ENCODE peak calls at places on chromosomes 5 and 9, in seven cellular contexts. N is K562; H is mammary epithelial cell; S is esophagus squamous epithelium; I is foreskin keratinocyte; Z is kidney; Y is CD4-positive, alpha-beta T cell. O is an unnamed sample.

GRCh38 chr9:36665921-36666429 is 93.3 kb downstream of the MELK start:
- DNase-seq in N (no peak), H (no peak), S (no peak), I (no peak), Z (no peak), Y (no peak), O (no peak)

GRCh38 chr9:72925126-72925810 is 27.6 kb downstream of the ALDH1A1 start:
- DNase-seq in N (no peak), H (peak), S (no peak), I (no peak), Z (no peak), Y (no peak), O (no peak)

GRCh38 chr9:79617395-79617794 is 45.6 kb downstream of the TLE4 start:
- DNase-seq in N (no peak), H (peak), S (no peak), I (no peak), Z (no peak), Y (no peak), O (no peak)

GRCh38 chr5:145130996-145131395 is 704.1 kb downstream of the PRELID2 start:
- DNase-seq in N (no peak), H (no peak), S (no peak), I (no peak), Z (no peak), Y (no peak), O (no peak)

GRCh38 chr5:93582677-93583524 is at the start of gene NR2F1:
- DNase-seq in N (peak), H (peak), S (no peak), I (no peak), Z (peak), Y (no peak), O (no peak)

GRCh38 chr5:11072556-11072955 is 311.5 kb upstream of the DAP start:
- DNase-seq in N (no peak), H (no peak), S (no peak), I (no peak), Z (no peak), Y (no peak), O (peak)

GRCh38 chr5:40904205-40904993 is 4.9 kb upstream of the C7 start:
- DNase-seq in N (peak), H (peak), S (no peak), I (peak), Z (no peak), Y (no peak), O (no peak)

GRCh38 chr5:61559722-61560121 is 227.7 kb downstream of the ZSWIM6 start:
- DNase-seq in N (no peak), H (no peak), S (no peak), I (no peak), Z (no peak), Y (no peak), O (no peak)

GRCh38 chr5:172904643-172905345 is 54.4 kb upstream of the RPL26L1 start:
- DNase-seq in N (no peak), H (peak), S (no peak), I (peak), Z (peak), Y (no peak), O (no peak)

GRCh38 chr9:112029921-112030444 is 133.4 kb downstream of the UGCG start:
- DNase-seq in N (no peak), H (peak), S (no peak), I (peak), Z (no peak), Y (no peak), O (no peak)

GRCh38 chr5:38888023-38888422 is 42.2 kb downstream of the OSMR start:
- DNase-seq in N (no peak), H (no peak), S (no peak), I (no peak), Z (no peak), Y (no peak), O (no peak)

GRCh38 chr5:148343603-148344230 is 8.4 kb downstream of the SPINK9 start:
- DNase-seq in N (peak), H (no peak), S (no peak), I (no peak), Z (no peak), Y (no peak), O (no peak)

GRCh38 chr9:129258124-129258822 is 80.2 kb upstream of the IER5L start:
- DNase-seq in N (peak), H (peak), S (no peak), I (peak), Z (peak), Y (peak), O (peak)

GRCh38 chr9:630817-631216 is 210.7 kb upstream of the DMRT1 start:
- DNase-seq in N (no peak), H (peak), S (no peak), I (no peak), Z (no peak), Y (no peak), O (no peak)

GRCh38 chr9:114092336-114092735 is 6.8 kb downstream of the KIF12 start:
- DNase-seq in N (no peak), H (no peak), S (no peak), I (no peak), Z (peak), Y (no peak), O (no peak)

GRCh38 chr5:24363789-24364534 is 280.8 kb downstream of the CDH10 start:
- DNase-seq in N (no peak), H (no peak), S (no peak), I (peak), Z (no peak), Y (no peak), O (no peak)

GRCh38 chr5:132825165-132825823 is 5.2 kb downstream of the SHROOM1 start:
- DNase-seq in N (no peak), H (no peak), S (no peak), I (no peak), Z (no peak), Y (no peak), O (no peak)

GRCh38 chr9:130847306-130848217 is 12.5 kb downstream of the ABL1 start:
- DNase-seq in N (no peak), H (peak), S (no peak), I (peak), Z (peak), Y (no peak), O (no peak)

GRCh38 chr5:168370826-168371225 is 79.4 kb downstream of the WWC1 start:
- DNase-seq in N (no peak), H (no peak), S (no peak), I (no peak), Z (no peak), Y (no peak), O (no peak)

GRCh38 chr9:35423499-35423898 is 66.4 kb upstream of the RUSC2 start:
- DNase-seq in N (no peak), H (peak), S (no peak), I (peak), Z (no peak), Y (no peak), O (no peak)

GRCh38 chr5:35657877-35658276 is 40.2 kb downstream of the SPEF2 start:
- DNase-seq in N (no peak), H (no peak), S (no peak), I (no peak), Z (no peak), Y (no peak), O (no peak)

GRCh38 chr5:101424530-101425175 is 521.6 kb upstream of the ST8SIA4 start:
- DNase-seq in N (no peak), H (peak), S (no peak), I (peak), Z (no peak), Y (no peak), O (no peak)

GRCh38 chr9:137786511-137786920 is 91.1 kb upstream of the CACNA1B start:
- DNase-seq in N (no peak), H (no peak), S (no peak), I (no peak), Z (peak), Y (no peak), O (no peak)

GRCh38 chr5:157479612-157480510 is 19.8 kb downstream of the NIPAL4 start:
- DNase-seq in N (no peak), H (no peak), S (no peak), I (no peak), Z (no peak), Y (no peak), O (no peak)

GRCh38 chr5:110159202-110159601 is 469.5 kb downstream of the MAN2A1 start:
- DNase-seq in N (no peak), H (peak), S (no peak), I (peak), Z (no peak), Y (no peak), O (no peak)

DNA sequence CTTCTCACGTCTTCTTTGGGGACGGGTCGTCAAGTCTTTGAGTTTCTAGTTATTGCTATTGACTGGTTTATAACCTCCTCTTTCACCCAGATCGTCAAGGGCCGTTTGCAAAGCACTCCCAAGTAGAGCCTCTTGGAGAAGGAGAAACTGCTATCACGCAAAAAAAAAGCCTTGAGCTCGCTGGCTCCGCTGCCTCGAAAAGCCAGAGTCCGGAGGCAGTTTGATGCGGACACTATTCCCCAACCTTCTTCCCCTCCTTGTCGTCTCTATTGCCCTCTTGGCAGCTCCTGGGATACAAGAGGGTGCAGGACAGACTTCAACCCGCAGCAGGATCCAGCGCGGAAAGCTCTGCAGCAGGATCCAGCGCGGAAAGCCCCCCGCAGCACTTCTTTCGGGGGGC is 293 bp upstream of the PCDHAC1 start:
- DNase-seq in N (no peak), H (no peak), S (no peak), I (no peak), Z (no peak), Y (no peak), O (no peak)
- H3K27ac ChIP-seq in N (no peak), H (no peak), S (no peak), I (no peak), Z (no peak), Y (no peak), O (no peak)

GRCh38 chr5:56346044-56346710 is 113.0 kb upstream of the ANKRD55 start:
- DNase-seq in N (no peak), H (no peak), S (no peak), I (no peak), Z (no peak), Y (no peak), O (no peak)
- H3K27ac ChIP-seq in N (no peak), H (no peak), S (no peak), I (no peak), Z (no peak), Y (no peak), O (no peak)

DNA sequence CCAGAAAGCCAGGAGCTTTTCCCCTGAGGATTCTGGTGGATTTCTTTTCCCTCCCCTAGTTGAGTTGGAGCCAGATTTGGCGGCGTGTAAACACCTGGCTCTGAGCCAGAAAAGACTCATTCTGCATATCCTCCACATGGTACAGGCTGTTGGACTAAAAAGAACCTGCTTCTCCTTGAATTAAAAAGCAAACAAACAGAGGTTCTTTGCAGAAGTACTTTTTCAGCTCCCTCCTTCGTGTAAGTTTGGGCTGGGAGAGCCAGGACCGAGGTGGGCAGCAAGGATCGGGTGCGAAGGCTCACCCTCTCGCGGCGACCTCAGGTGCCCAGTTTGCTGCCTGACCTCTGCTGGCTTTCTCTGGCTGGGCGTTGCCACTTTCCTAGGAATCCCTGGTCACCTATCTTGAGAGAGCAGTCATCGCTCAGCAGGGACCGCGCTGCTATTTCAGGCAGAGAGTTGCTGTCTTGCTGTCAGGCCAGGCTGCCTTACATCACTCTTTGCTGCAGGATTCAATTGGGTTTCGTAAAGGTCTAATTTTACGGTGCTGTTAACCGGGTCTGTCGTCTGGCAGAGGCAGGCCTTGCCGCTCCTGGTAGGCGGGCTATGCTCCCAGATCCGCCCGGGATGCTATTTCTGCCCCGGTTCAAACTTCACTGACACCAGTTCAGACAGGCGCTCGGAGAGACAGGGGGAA is 3.2 kb downstream of the PAPPA start:
- DNase-seq in N (no peak), H (no peak), S (no peak), I (no peak), Z (peak), Y (no peak), O (no peak)
- H3K27ac ChIP-seq in N (no peak), H (no peak), S (peak), I (no peak), Z (peak), Y (no peak), O (no peak)

GRCh38 chr5:142939884-142940283 is 169.7 kb downstream of the ARHGAP26 start:
- DNase-seq in N (no peak), H (no peak), S (no peak), I (no peak), Z (no peak), Y (no peak), O (no peak)
- H3K27ac ChIP-seq in N (no peak), H (no peak), S (no peak), I (no peak), Z (no peak), Y (no peak), O (no peak)

DNA sequence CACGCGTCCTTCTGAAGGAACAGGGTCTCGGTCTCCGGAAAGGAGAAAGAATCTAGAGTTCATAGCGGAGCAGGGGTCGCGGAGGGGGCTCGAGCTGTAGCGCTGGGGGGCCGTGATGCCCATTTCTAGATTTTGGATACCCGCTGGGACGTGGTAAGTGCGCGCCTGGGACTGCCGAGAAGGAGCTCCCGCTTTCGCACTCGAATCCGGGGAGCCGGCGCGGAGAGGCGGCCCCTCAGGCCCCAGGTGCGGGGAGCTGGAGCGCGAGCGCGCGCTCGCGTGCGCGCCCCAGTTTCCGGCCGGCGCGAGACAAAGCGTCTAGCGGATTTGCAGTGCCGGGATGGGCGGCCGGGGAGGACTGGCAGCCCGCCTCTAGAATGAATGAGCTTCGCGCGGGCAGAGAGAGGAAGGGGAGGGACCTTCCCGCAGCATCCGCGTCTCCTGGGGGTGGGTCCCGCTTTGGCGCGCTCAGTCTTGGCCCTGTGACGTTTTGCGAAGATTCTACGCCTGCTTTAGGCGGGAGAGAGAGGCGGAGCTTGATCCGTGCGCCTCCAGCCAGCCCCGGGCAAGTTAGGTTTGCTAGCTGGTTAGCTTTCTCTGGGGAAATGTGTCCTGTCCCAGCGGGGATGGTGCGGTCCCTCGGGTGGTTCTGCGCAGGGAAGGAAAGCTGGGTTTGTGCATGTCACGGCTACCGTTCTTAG is 1.2 kb downstream of the LMNB1 start:
- DNase-seq in N (peak), H (peak), S (peak), I (peak), Z (peak), Y (peak), O (peak)
- H3K27ac ChIP-seq in N (peak), H (peak), S (peak), I (peak), Z (peak), Y (peak), O (peak)

DNA sequence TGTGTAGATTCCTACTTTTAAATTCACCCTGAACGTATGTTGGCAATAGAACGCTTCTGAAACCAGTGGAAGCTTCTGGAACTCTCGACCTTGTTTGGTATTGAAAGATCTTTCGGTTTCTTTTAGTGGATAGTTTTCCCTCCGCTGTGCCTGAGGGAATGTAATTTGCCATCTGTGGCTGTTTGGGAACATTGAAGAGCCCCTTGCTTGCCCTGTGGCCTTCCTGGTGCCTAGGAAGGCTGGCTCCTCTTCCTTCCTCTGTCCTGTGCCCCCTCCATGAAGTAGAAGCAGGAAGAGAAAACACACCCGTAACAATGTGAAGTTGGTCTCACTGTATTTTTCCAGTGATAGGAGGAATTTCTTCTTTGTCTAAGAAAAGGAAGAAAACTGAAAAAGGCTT is 274.3 kb downstream of the AOPEP start:
- DNase-seq in N (no peak), H (no peak), S (no peak), I (no peak), Z (no peak), Y (no peak), O (no peak)
- H3K27ac ChIP-seq in N (no peak), H (no peak), S (peak), I (no peak), Z (peak), Y (no peak), O (no peak)

DNA sequence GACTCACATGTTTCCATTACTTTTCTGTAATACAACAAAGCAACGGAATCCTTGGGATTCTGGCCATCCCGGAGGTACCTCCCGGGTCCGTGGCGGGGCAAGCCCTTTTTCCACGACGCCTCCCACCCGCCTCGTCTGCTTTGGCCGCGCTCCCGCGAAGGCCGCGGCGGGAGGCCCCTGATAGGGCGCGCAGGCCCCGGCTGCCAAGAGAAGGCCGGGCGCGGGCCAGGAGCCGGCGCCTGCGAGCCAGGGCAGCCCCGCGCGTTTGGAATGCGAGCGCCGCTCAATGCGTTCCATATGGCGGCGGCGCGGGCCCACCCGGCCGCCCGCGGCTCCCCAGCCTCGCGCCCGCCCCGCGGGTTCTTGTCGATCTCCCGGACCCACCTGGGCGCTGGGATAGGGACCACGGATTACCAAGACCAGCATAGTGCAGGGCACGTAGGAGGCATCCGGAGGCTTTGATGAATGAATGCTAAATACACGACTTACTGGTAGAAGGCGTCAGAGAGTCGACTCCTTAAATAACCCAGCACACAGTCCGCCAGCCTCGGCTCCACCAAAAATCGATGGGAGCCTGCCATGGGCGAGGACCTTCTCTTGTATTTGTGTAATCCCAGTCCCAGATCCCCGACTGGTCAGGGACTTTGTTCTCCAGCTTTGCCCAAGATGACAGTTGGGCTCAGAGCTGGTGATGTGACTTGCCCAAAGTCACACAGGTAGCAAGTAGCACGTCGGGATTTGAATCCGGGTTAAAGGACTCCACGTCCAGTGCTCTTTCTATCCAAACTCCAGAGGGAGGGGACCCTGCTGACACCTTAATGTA is 17.6 kb upstream of the PHF19 start:
- DNase-seq in N (peak), H (no peak), S (no peak), I (no peak), Z (no peak), Y (no peak), O (no peak)
- H3K27ac ChIP-seq in N (no peak), H (no peak), S (peak), I (no peak), Z (no peak), Y (no peak), O (peak)

GRCh38 chr9:133641396-133641655 is 5.2 kb downstream of the DBH start:
- DNase-seq in N (no peak), H (no peak), S (no peak), I (no peak), Z (peak), Y (no peak), O (no peak)

GRCh38 chr9:133639613-133640012 is 3.5 kb downstream of the DBH start:
- DNase-seq in N (no peak), H (no peak), S (no peak), I (no peak), Z (peak), Y (no peak), O (no peak)

GRCh38 chr9:133640160-133640559 is 4.0 kb downstream of the DBH start:
- DNase-seq in N (no peak), H (no peak), S (no peak), I (no peak), Z (peak), Y (no peak), O (no peak)

GRCh38 chr9:133641861-133642595 is 5.9 kb downstream of the DBH start:
- DNase-seq in N (no peak), H (no peak), S (no peak), I (no peak), Z (peak), Y (no peak), O (no peak)

GRCh38 chr9:133640580-133641395 is 4.6 kb downstream of the DBH start:
- DNase-seq in N (no peak), H (no peak), S (no peak), I (no peak), Z (peak), Y (no peak), O (no peak)
- H3K27ac ChIP-seq in N (no peak), H (no peak), S (no peak), I (no peak), Z (no peak), Y (no peak), O (no peak)

GRCh38 chr9:135183069-135183468 is 95.6 kb downstream of the OLFM1 start:
- DNase-seq in N (no peak), H (no peak), S (no peak), I (no peak), Z (no peak), Y (no peak), O (no peak)
- H3K27ac ChIP-seq in N (no peak), H (no peak), S (no peak), I (no peak), Z (no peak), Y (no peak), O (no peak)

GRCh38 chr5:173925449-173926071 is 37.4 kb downstream of the CPEB4 start:
- DNase-seq in N (peak), H (no peak), S (no peak), I (no peak), Z (no peak), Y (peak), O (no peak)
- H3K27ac ChIP-seq in N (peak), H (no peak), S (peak), I (no peak), Z (no peak), Y (no peak), O (no peak)